ENCODE peak calls at places on chromosomes 12 and 14, in nine cellular contexts. A is transverse colon, O is H1, L is stomach, K is uterus, E is IMR-90, D is H54, Z is adrenal gland, T is Peyer's patch. R is an unnamed sample.

GRCh38 chr12:50275545-50275944 is 7.8 kb downstream of the LIMA1 start:
- DNase-seq in A (peak; percentile 86), O (no peak), L (peak; percentile 59), K (peak; percentile 60), E (no peak), D (no peak), Z (peak; percentile 56), T (no peak), R (no peak)

GRCh38 chr12:13101854-13102375 is 1.6 kb downstream of the GSG1 start:
- DNase-seq in A (peak; percentile 39), O (no peak), L (no peak), K (no peak), E (peak; percentile 46), D (peak; percentile 45), Z (no peak), T (no peak), R (no peak)

GRCh38 chr14:69543341-69544249 is 31.1 kb downstream of the CCDC177 start:
- DNase-seq in A (peak; percentile 35), O (no peak), L (peak; percentile 46), K (no peak), E (peak; percentile 93), D (peak; percentile 72), Z (peak; percentile 47), T (peak; percentile 18), R (no peak)

GRCh38 chr14:89956294-89957009 is 725 bp downstream of the TDP1 start:
- DNase-seq in A (peak; percentile 76), O (no peak), L (peak; percentile 68), K (peak; percentile 62), E (peak; percentile 94), D (peak; percentile 53), Z (peak; percentile 91), T (peak; percentile 71), R (peak; percentile 25)

GRCh38 chr12:51896236-51896635 is 8.3 kb downstream of the ANKRD33 start:
- DNase-seq in A (no peak), O (no peak), L (no peak), K (no peak), E (no peak), D (no peak), Z (no peak), T (no peak), R (no peak)

GRCh38 chr12:109134186-109134917 is 18.0 kb downstream of the ACACB start:
- DNase-seq in A (no peak), O (no peak), L (peak; percentile 31), K (peak; percentile 56), E (no peak), D (peak; percentile 59), Z (peak; percentile 70), T (no peak), R (no peak)

GRCh38 chr12:12398026-12398859 is 41.4 kb downstream of the BORCS5 start:
- DNase-seq in A (peak; percentile 30), O (no peak), L (no peak), K (peak; percentile 97), E (peak; percentile 97), D (peak; percentile 57), Z (peak; percentile 35), T (no peak), R (peak; percentile 47)

GRCh38 chr14:34340226-34340625 is 121.8 kb downstream of the SPTSSA start:
- DNase-seq in A (no peak), O (no peak), L (no peak), K (no peak), E (peak; percentile 71), D (no peak), Z (no peak), T (no peak), R (no peak)

GRCh38 chr14:103122578-103123127 is 608 bp upstream of the TNFAIP2 start:
- DNase-seq in A (no peak), O (no peak), L (no peak), K (no peak), E (no peak), D (peak; percentile 68), Z (no peak), T (no peak), R (no peak)

GRCh38 chr14:73743431-73743931 is 29.3 kb upstream of the PNMA1 start:
- DNase-seq in A (peak; percentile 75), O (no peak), L (no peak), K (no peak), E (no peak), D (no peak), Z (peak; percentile 69), T (peak; percentile 85), R (peak; percentile 82)

GRCh38 chr12:130026608-130027176 is 122.9 kb upstream of the TMEM132D start:
- DNase-seq in A (peak; percentile 27), O (no peak), L (peak; percentile 35), K (no peak), E (no peak), D (peak; percentile 35), Z (peak; percentile 30), T (no peak), R (no peak)

GRCh38 chr14:22491683-22492483 is 97.1 kb downstream of the DAD1 start:
- DNase-seq in A (no peak), O (no peak), L (no peak), K (no peak), E (no peak), D (no peak), Z (no peak), T (no peak), R (no peak)

GRCh38 chr12:100699209-100699608 is 95.4 kb upstream of the ANO4 start:
- DNase-seq in A (no peak), O (no peak), L (no peak), K (no peak), E (no peak), D (no peak), Z (no peak), T (no peak), R (no peak)

DNA sequence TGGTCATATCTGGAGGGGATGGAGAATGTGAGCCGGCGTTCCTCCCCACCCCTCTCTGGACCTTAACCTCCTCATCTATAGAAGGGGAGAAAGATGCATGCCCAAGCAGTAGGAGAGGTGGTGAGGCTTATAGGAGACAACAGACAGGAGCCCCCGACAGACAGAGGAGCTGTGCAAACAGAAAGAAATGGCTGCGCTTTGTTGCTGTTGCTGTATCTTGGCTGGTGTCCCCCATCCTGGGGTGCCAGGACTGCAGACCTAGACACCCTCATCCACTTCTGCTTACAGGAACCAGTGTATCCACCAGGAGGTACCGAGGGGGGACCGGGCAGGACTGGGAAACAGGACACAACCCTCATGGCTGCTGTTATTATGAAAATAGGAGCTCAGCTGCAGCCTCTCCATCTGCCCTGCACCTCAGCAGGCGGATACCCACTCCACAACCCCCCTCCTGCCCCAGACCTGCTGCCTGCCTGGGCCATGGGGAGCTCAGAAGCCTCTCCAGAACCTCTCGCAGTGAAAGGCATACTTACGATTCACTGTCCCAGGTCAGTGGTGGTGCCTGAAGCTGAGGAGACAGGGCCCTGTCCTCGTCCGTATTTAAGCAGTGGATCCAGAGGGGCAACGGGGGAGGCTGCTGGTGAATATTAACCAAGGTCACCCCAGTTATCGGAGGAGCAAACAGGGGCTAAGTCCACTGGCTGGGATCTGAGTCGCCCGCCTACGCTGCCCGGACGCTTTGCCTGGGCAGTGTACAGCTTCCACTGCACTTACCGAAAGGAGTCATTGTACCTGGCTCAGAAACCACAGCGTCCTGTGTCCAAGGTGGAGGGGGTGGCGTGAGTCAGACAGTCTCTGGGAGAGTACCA is at the start of gene SERPINA1:
- DNase-seq in A (no peak), O (no peak), L (peak; percentile 71), K (no peak), E (peak; percentile 44), D (no peak), Z (no peak), T (no peak), R (no peak)
- TF ChIP-seq POLR2A in A (no peak), O (no peak), L (no peak), K (no peak), E (no peak), D (no peak), Z (no peak), T (no peak), R (no peak)

GRCh38 chr14:104967414-104968152 is 10.6 kb downstream of the AHNAK2 start:
- DNase-seq in A (no peak), O (no peak), L (peak; percentile 64), K (peak; percentile 66), E (no peak), D (no peak), Z (no peak), T (no peak), R (peak; percentile 79)
- TF ChIP-seq POLR2A in A (no peak), O (no peak), L (no peak), K (no peak), E (no peak), D (no peak), Z (no peak), T (no peak), R (no peak)

GRCh38 chr14:105475269-105475915 is 771 bp downstream of the CRIP2 start:
- DNase-seq in A (no peak), O (no peak), L (no peak), K (peak; percentile 57), E (peak; percentile 9), D (peak; percentile 73), Z (no peak), T (no peak), R (peak; percentile 79)
- TF ChIP-seq POLR2A in A (no peak), O (no peak), L (no peak), K (no peak), E (no peak), D (no peak), Z (no peak), T (no peak), R (no peak)

DNA sequence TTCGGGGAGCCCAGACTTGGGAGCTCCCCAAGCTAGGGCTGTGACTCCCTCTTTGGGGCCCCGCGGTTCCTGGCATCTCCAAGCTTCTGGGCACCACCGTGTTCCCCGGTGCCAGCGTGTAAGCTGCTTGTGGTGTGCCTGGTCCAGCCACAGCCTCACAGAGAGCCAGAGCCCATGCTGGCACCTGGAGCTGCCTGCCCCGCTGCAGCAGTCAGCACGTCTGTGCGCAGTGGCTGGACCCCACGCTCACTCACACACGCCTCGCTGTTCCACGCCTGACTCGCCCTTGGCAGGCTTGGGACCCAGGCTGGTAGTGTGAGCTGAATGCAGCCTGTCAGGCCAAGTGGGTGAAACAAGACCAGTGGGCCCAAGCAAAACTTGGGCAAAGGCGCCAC is 34.5 kb downstream of the APAF1 start:
- DNase-seq in A (no peak), O (no peak), L (no peak), K (no peak), E (no peak), D (no peak), Z (no peak), T (no peak), R (no peak)
- TF ChIP-seq POLR2A in A (no peak), O (no peak), L (no peak), K (no peak), E (no peak), D (no peak), Z (no peak), T (no peak), R (no peak)